ENCODE peak calls at places on chromosomes 13 and 19, in nine cellular contexts. One of them, this sample, is unnamed.
A peak's percentile ranks its signal among the peaks of the same experiment; 100 is the strongest.

GRCh38 chr13:85618514-85618913 is 180.7 kb downstream of the SLITRK6 start:
- DNase-seq in fibroblast of mammary gland: no peak
- DNase-seq in AG10803: no peak
- DNase-seq in GM12865: no peak
- DNase-seq in WERI-Rb-1: no peak
- DNase-seq in lower lobe of right lung: no peak
- DNase-seq in NB4: no peak
- DNase-seq in astrocyte of the cerebellum: no peak
- DNase-seq in PC-9: no peak
- DNase-seq in this sample: no peak

GRCh38 chr19:35249146-35249847 is 495 bp downstream of the LSR start:
- DNase-seq in GM12865: no peak
- DNase-seq in fibroblast of mammary gland: no peak
- DNase-seq in NB4: no peak
- DNase-seq in lower lobe of right lung: no peak
- DNase-seq in AG10803: no peak
- DNase-seq in WERI-Rb-1: peak; percentile 48
- DNase-seq in PC-9: no peak
- DNase-seq in astrocyte of the cerebellum: no peak
- DNase-seq in this sample: no peak

GRCh38 chr13:23701646-23702045 is 131.4 kb downstream of the TNFRSF19 start:
- DNase-seq in astrocyte of the cerebellum: peak; percentile 58
- DNase-seq in PC-9: no peak
- DNase-seq in AG10803: peak; percentile 90
- DNase-seq in GM12865: no peak
- DNase-seq in WERI-Rb-1: no peak
- DNase-seq in lower lobe of right lung: no peak
- DNase-seq in fibroblast of mammary gland: peak; percentile 99
- DNase-seq in NB4: no peak
- DNase-seq in this sample: peak; percentile 84

GRCh38 chr19:40284501-40285352 is at the start of gene AKT2:
- DNase-seq in NB4: peak; percentile 79
- DNase-seq in PC-9: no peak
- DNase-seq in GM12865: peak; percentile 82
- DNase-seq in lower lobe of right lung: no peak
- DNase-seq in AG10803: peak; percentile 38
- DNase-seq in WERI-Rb-1: peak; percentile 83
- DNase-seq in fibroblast of mammary gland: peak; percentile 48
- DNase-seq in astrocyte of the cerebellum: no peak
- DNase-seq in this sample: peak; percentile 77

GRCh38 chr13:42959615-42960014 is 32.4 kb downstream of the EPSTI1 start:
- DNase-seq in lower lobe of right lung: no peak
- DNase-seq in astrocyte of the cerebellum: no peak
- DNase-seq in GM12865: no peak
- DNase-seq in PC-9: no peak
- DNase-seq in fibroblast of mammary gland: no peak
- DNase-seq in AG10803: no peak
- DNase-seq in WERI-Rb-1: no peak
- DNase-seq in NB4: no peak
- DNase-seq in this sample: no peak

GRCh38 chr19:1438035-1438932 is at the start of gene RPS15:
- DNase-seq in AG10803: peak; percentile 94
- DNase-seq in GM12865: peak; percentile 98
- DNase-seq in NB4: peak; percentile 90
- DNase-seq in PC-9: peak; percentile 77
- DNase-seq in astrocyte of the cerebellum: peak; percentile 87
- DNase-seq in WERI-Rb-1: peak; percentile 94
- DNase-seq in lower lobe of right lung: peak; percentile 96
- DNase-seq in fibroblast of mammary gland: peak; percentile 93
- DNase-seq in this sample: peak; percentile 96

GRCh38 chr19:5063873-5064645 is 95.1 kb downstream of the KDM4B start:
- DNase-seq in fibroblast of mammary gland: no peak
- DNase-seq in PC-9: no peak
- DNase-seq in WERI-Rb-1: no peak
- DNase-seq in GM12865: no peak
- DNase-seq in AG10803: no peak
- DNase-seq in lower lobe of right lung: no peak
- DNase-seq in NB4: no peak
- DNase-seq in astrocyte of the cerebellum: no peak
- DNase-seq in this sample: no peak

GRCh38 chr19:1521636-1522035 is 2.2 kb upstream of the PLK5 start:
- DNase-seq in GM12865: no peak
- DNase-seq in WERI-Rb-1: no peak
- DNase-seq in lower lobe of right lung: no peak
- DNase-seq in PC-9: no peak
- DNase-seq in NB4: no peak
- DNase-seq in AG10803: no peak
- DNase-seq in fibroblast of mammary gland: no peak
- DNase-seq in astrocyte of the cerebellum: no peak
- DNase-seq in this sample: peak; percentile 85

GRCh38 chr19:42360787-42361544 is 29.1 kb downstream of the CNFN start:
- DNase-seq in PC-9: no peak
- DNase-seq in NB4: no peak
- DNase-seq in lower lobe of right lung: no peak
- DNase-seq in GM12865: no peak
- DNase-seq in AG10803: no peak
- DNase-seq in WERI-Rb-1: peak; percentile 56
- DNase-seq in astrocyte of the cerebellum: no peak
- DNase-seq in fibroblast of mammary gland: no peak
- DNase-seq in this sample: no peak

GRCh38 chr13:26074706-26075105 is 22.9 kb upstream of the SHISA2 start:
- DNase-seq in GM12865: no peak
- DNase-seq in NB4: no peak
- DNase-seq in PC-9: no peak
- DNase-seq in astrocyte of the cerebellum: no peak
- DNase-seq in WERI-Rb-1: no peak
- DNase-seq in fibroblast of mammary gland: no peak
- DNase-seq in AG10803: peak; percentile 13
- DNase-seq in lower lobe of right lung: no peak
- DNase-seq in this sample: peak; percentile 22

GRCh38 chr13:23578411-23579071 is 8.3 kb downstream of the TNFRSF19 start:
- DNase-seq in lower lobe of right lung: peak; percentile 90
- DNase-seq in astrocyte of the cerebellum: peak; percentile 32
- DNase-seq in GM12865: peak; percentile 95
- DNase-seq in AG10803: peak; percentile 73
- DNase-seq in NB4: peak; percentile 71
- DNase-seq in PC-9: no peak
- DNase-seq in fibroblast of mammary gland: peak; percentile 62
- DNase-seq in WERI-Rb-1: peak; percentile 94
- DNase-seq in this sample: peak; percentile 78

DNA sequence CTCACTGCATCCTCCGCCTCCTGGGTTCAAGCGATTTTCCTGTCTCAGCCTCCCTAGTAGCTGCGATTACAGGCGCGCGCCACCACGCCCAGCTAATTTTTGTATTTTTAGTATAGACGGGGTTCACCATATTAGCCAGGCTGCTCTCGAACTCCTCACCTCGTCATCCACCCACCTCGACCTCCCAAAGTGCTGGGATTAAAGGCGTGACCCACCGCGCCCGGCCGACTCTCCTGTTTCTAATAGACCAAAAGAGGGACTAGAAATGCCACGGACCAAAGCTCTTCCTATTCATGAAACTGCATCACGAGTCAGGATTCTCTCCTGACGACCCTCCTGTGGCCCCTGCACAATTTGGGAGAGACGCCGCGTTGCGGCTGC is 563 bp downstream of the ZNF43 start:
- DNase-seq in AG10803: no peak
- DNase-seq in astrocyte of the cerebellum: no peak
- DNase-seq in lower lobe of right lung: peak; percentile 46
- DNase-seq in GM12865: no peak
- DNase-seq in WERI-Rb-1: no peak
- DNase-seq in NB4: no peak
- DNase-seq in PC-9: no peak
- DNase-seq in fibroblast of mammary gland: no peak
- DNase-seq in this sample: peak; percentile 30
- H3K4me3 ChIP-seq in AG10803: peak overlapping the region; percentile 83
- H3K4me3 ChIP-seq in astrocyte of the cerebellum: peak overlapping the region; percentile 59
- H3K4me3 ChIP-seq in lower lobe of right lung: peak overlapping the region; percentile 87
- H3K4me3 ChIP-seq in GM12865: peak overlapping the region; percentile 64
- H3K4me3 ChIP-seq in WERI-Rb-1: peak overlapping the region; percentile 70
- H3K4me3 ChIP-seq in NB4: peak overlapping the region; percentile 71
- H3K4me3 ChIP-seq in PC-9: peak overlapping the region; percentile 77
- H3K4me3 ChIP-seq in fibroblast of mammary gland: peak overlapping the region; percentile 80
- H3K4me3 ChIP-seq in this sample: peak overlapping the region; percentile 86

DNA sequence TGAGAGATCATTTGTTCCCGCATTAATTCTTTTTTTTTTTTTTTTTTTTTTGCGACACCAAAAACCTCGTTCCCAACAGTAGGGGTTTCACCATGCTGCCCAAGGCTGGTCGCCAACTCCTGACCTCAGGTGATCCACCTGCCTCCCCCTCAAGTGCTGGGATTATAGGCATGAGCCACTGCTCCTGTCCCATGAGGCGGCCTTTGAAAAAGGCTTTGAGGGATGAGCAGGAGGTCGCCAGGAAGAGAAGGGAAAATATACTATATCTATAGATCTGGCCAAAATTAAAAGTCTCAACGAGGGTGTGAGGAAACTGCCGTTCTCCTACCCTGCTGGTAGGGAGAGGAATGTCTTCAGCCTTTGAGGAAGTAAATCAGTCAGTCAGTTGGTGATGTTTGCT is 26.2 kb downstream of the ZNF473 start:
- DNase-seq in fibroblast of mammary gland: no peak
- DNase-seq in GM12865: no peak
- DNase-seq in astrocyte of the cerebellum: no peak
- DNase-seq in NB4: no peak
- DNase-seq in WERI-Rb-1: no peak
- DNase-seq in AG10803: no peak
- DNase-seq in lower lobe of right lung: no peak
- DNase-seq in PC-9: no peak
- DNase-seq in this sample: no peak
- H3K4me3 ChIP-seq in fibroblast of mammary gland: no peak overlapping the region
- H3K4me3 ChIP-seq in GM12865: no peak overlapping the region
- H3K4me3 ChIP-seq in astrocyte of the cerebellum: no peak overlapping the region
- H3K4me3 ChIP-seq in NB4: no peak overlapping the region
- H3K4me3 ChIP-seq in WERI-Rb-1: no peak overlapping the region
- H3K4me3 ChIP-seq in AG10803: no peak overlapping the region
- H3K4me3 ChIP-seq in lower lobe of right lung: no peak overlapping the region
- H3K4me3 ChIP-seq in PC-9: no peak overlapping the region
- H3K4me3 ChIP-seq in this sample: no peak overlapping the region

DNA sequence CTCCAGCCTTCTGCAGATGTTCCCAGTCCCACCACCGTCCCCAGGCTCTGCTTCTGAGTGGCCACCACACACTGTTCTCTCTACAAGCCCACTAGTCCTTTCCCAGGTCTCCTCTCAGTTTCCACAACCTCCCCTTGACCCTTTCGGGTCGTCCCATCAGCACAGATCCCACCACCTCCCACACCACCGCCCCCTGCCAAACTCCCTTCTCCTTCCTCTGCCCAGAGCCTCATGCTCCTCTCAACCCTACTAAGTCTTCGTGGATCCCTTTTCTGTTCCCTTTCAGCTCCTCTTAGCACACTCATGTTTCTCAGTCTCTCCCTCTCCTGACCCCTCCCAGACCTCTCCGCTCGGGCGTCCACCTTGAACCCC is 1.9 kb downstream of the NAPA start:
- DNase-seq in fibroblast of mammary gland: no peak
- DNase-seq in GM12865: no peak
- DNase-seq in lower lobe of right lung: no peak
- DNase-seq in NB4: no peak
- DNase-seq in WERI-Rb-1: no peak
- DNase-seq in astrocyte of the cerebellum: no peak
- DNase-seq in PC-9: no peak
- DNase-seq in AG10803: no peak
- DNase-seq in this sample: no peak
- H3K4me3 ChIP-seq in fibroblast of mammary gland: peak overlapping the region; percentile 100
- H3K4me3 ChIP-seq in GM12865: no peak overlapping the region
- H3K4me3 ChIP-seq in lower lobe of right lung: peak overlapping the region; percentile 96
- H3K4me3 ChIP-seq in NB4: peak overlapping the region; percentile 84
- H3K4me3 ChIP-seq in WERI-Rb-1: no peak overlapping the region
- H3K4me3 ChIP-seq in astrocyte of the cerebellum: no peak overlapping the region
- H3K4me3 ChIP-seq in PC-9: peak overlapping the region; percentile 94
- H3K4me3 ChIP-seq in AG10803: peak overlapping the region; percentile 99
- H3K4me3 ChIP-seq in this sample: no peak overlapping the region

GRCh38 chr19:16573925-16574324 is 1.7 kb upstream of the SLC35E1 start:
- DNase-seq in AG10803: no peak
- DNase-seq in fibroblast of mammary gland: no peak
- DNase-seq in NB4: no peak
- DNase-seq in GM12865: no peak
- DNase-seq in WERI-Rb-1: no peak
- DNase-seq in lower lobe of right lung: no peak
- DNase-seq in astrocyte of the cerebellum: no peak
- DNase-seq in PC-9: no peak
- DNase-seq in this sample: no peak

GRCh38 chr19:16571283-16571682 is 932 bp downstream of the SLC35E1 start:
- DNase-seq in astrocyte of the cerebellum: peak; percentile 11
- DNase-seq in fibroblast of mammary gland: peak; percentile 75
- DNase-seq in PC-9: no peak
- DNase-seq in AG10803: peak; percentile 18
- DNase-seq in GM12865: no peak
- DNase-seq in lower lobe of right lung: peak; percentile 49
- DNase-seq in WERI-Rb-1: no peak
- DNase-seq in NB4: peak; percentile 82
- DNase-seq in this sample: no peak

GRCh38 chr19:16573296-16573695 is 1.1 kb upstream of the SLC35E1 start:
- DNase-seq in WERI-Rb-1: no peak
- DNase-seq in AG10803: no peak
- DNase-seq in fibroblast of mammary gland: no peak
- DNase-seq in astrocyte of the cerebellum: no peak
- DNase-seq in NB4: no peak
- DNase-seq in lower lobe of right lung: peak; percentile 25
- DNase-seq in GM12865: no peak
- DNase-seq in PC-9: no peak
- DNase-seq in this sample: no peak

GRCh38 chr19:16571689-16572331 is 405 bp downstream of the SLC35E1 start:
- DNase-seq in PC-9: no peak
- DNase-seq in AG10803: peak; percentile 13
- DNase-seq in WERI-Rb-1: no peak
- DNase-seq in astrocyte of the cerebellum: no peak
- DNase-seq in NB4: peak; percentile 52
- DNase-seq in GM12865: peak; percentile 64
- DNase-seq in fibroblast of mammary gland: peak; percentile 17
- DNase-seq in lower lobe of right lung: peak; percentile 71
- DNase-seq in this sample: no peak

GRCh38 chr19:16572332-16573211 is at the start of gene SLC35E1:
- DNase-seq in GM12865: peak; percentile 98
- DNase-seq in AG10803: peak; percentile 93
- DNase-seq in NB4: peak; percentile 96
- DNase-seq in astrocyte of the cerebellum: peak; percentile 76
- DNase-seq in WERI-Rb-1: peak; percentile 96
- DNase-seq in lower lobe of right lung: peak; percentile 97
- DNase-seq in PC-9: peak; percentile 98
- DNase-seq in fibroblast of mammary gland: peak; percentile 87
- DNase-seq in this sample: peak; percentile 97
- H3K4me3 ChIP-seq in GM12865: peak within 1 kb of the TSS; percentile 92
- H3K4me3 ChIP-seq in AG10803: peak within 1 kb of the TSS; percentile 94
- H3K4me3 ChIP-seq in NB4: peak within 1 kb of the TSS; percentile 82
- H3K4me3 ChIP-seq in astrocyte of the cerebellum: peak within 1 kb of the TSS; percentile 77
- H3K4me3 ChIP-seq in WERI-Rb-1: peak within 1 kb of the TSS; percentile 84
- H3K4me3 ChIP-seq in lower lobe of right lung: peak within 1 kb of the TSS; percentile 73
- H3K4me3 ChIP-seq in PC-9: peak within 1 kb of the TSS; percentile 84
- H3K4me3 ChIP-seq in fibroblast of mammary gland: peak within 1 kb of the TSS; percentile 95
- H3K4me3 ChIP-seq in this sample: peak within 1 kb of the TSS; percentile 92